ENCODE peak calls at places on chromosomes 1 and 21, in five cellular contexts. T is breast epithelium; E is glutamatergic neuron; L is NCI-H146; H is stimulated activated CD8-positive, alpha-beta memory T cell treated with anti-CD3 and anti-CD28 coated beads, Interleukin-4, amount 100 ng/mL, for 24 hours. M is an unnamed sample.

GRCh38 chr1:155071701-155072100 is 6.9 kb upstream of the EFNA3 start:
- DNase-seq in T (no peak), H (no peak), E (peak), L (peak), M (no peak)

GRCh38 chr1:84687703-84688460 is 2.4 kb downstream of the SSX2IP start:
- DNase-seq in L (no peak), E (no peak), H (no peak), T (no peak), M (no peak)

GRCh38 chr1:96721382-96722160 is at the start of gene PTBP2:
- DNase-seq in E (peak), H (peak), L (peak), T (peak), M (peak)

GRCh38 chr1:193417945-193418744 is 231.7 kb upstream of the B3GALT2 start:
- DNase-seq in H (no peak), L (no peak), E (no peak), T (no peak), M (no peak)

GRCh38 chr1:59013928-59014279 is 230.1 kb upstream of the JUN start:
- DNase-seq in H (no peak), T (no peak), E (no peak), L (no peak), M (no peak)

GRCh38 chr21:35974801-35975200 is 85.5 kb downstream of the SETD4 start:
- DNase-seq in T (no peak), H (no peak), L (peak), E (no peak), M (no peak)

GRCh38 chr1:208221291-208221622 is 22.9 kb downstream of the PLXNA2 start:
- DNase-seq in H (no peak), E (no peak), L (no peak), T (no peak), M (no peak)

GRCh38 chr1:221454096-221454495 is 287.8 kb downstream of the DUSP10 start:
- DNase-seq in E (no peak), T (no peak), L (no peak), H (no peak), M (no peak)

GRCh38 chr1:200243042-200243437 is 166.8 kb downstream of the ZNF281 start:
- DNase-seq in T (no peak), E (no peak), L (no peak), H (no peak), M (no peak)

GRCh38 chr21:31554511-31555022 is 104.9 kb upstream of the SOD1 start:
- DNase-seq in E (no peak), H (no peak), T (no peak), L (no peak), M (peak)

M was measured in stimulated activated CD4-positive, alpha-beta T cell treated with anti-CD3 and anti-CD28 coated beads, Interleukin-4, amount 100 ng/mL, for 4 hours.